ENCODE peak calls at places on chromosomes 13 and 19, in six cellular contexts. K is neuronal stem cell, L is IMR-90, R is H1, Z is H9, I is mesenchymal stem cell. B is an unnamed sample.

GRCh38 chr19:6343462-6343861 is 10.1 kb upstream of the ACER1 start:
- DNase-seq in R (no peak), L (no peak), K (no peak), I (no peak), Z (no peak), B (no peak)

GRCh38 chr13:79709526-79709925 is 228.6 kb downstream of the NDFIP2 start:
- DNase-seq in R (no peak), Z (no peak), K (no peak), L (peak; percentile 13), I (no peak), B (no peak)

GRCh38 chr19:38182536-38183210 is 41.3 kb downstream of the DPF1 start:
- DNase-seq in L (no peak), I (no peak), K (no peak), Z (no peak), R (no peak), B (no peak)

GRCh38 chr19:10508707-10509106 is 5.6 kb upstream of the KEAP1 start:
- DNase-seq in K (no peak), I (no peak), Z (no peak), L (peak; percentile 28), R (no peak), B (peak; percentile 32)

GRCh38 chr13:21717817-21718216 is 46.9 kb downstream of the FGF9 start:
- DNase-seq in L (no peak), I (no peak), Z (peak; percentile 58), R (no peak), K (no peak), B (no peak)

GRCh38 chr13:101626925-101627555 is 174.6 kb downstream of the ITGBL1 start:
- DNase-seq in R (no peak), I (peak; percentile 32), Z (no peak), L (peak; percentile 2), K (no peak), B (no peak)

GRCh38 chr19:48613024-48613851 is 1.6 kb downstream of the FAM83E start:
- DNase-seq in I (no peak), K (no peak), Z (peak; percentile 36), L (no peak), R (no peak), B (no peak)

GRCh38 chr13:23087884-23088283 is 92.9 kb upstream of the SGCG start:
- DNase-seq in I (no peak), L (peak; percentile 20), R (peak; percentile 69), Z (peak; percentile 53), K (no peak), B (peak; percentile 58)

GRCh38 chr13:99657848-99658265 is 156.6 kb downstream of the TM9SF2 start:
- DNase-seq in Z (peak; percentile 68), R (peak; percentile 74), K (no peak), I (peak; percentile 29), L (no peak), B (no peak)

GRCh38 chr13:26743971-26744370 is 16.6 kb downstream of the GPR12 start:
- DNase-seq in I (no peak), K (no peak), L (no peak), Z (no peak), R (no peak), B (no peak)

GRCh38 chr19:17555929-17556813 is 722 bp downstream of the COLGALT1 start:
- DNase-seq in Z (peak; percentile 76), K (peak; percentile 27), R (peak; percentile 67), L (peak; percentile 44), I (peak; percentile 66), B (peak; percentile 71)

GRCh38 chr19:50705422-50706019 is 14.1 kb downstream of the SHANK1 start:
- DNase-seq in I (peak; percentile 5), L (peak; percentile 76), K (no peak), R (peak; percentile 67), Z (peak; percentile 67), B (peak; percentile 74)

GRCh38 chr19:50486823-50487515 is 10.3 kb upstream of the GARIN5A start:
- DNase-seq in L (peak; percentile 19), I (peak; percentile 23), K (no peak), Z (peak; percentile 88), R (peak; percentile 97), B (no peak)

GRCh38 chr19:7733376-7733775 is 1.5 kb upstream of the CLEC4G start:
- DNase-seq in I (no peak), R (no peak), K (no peak), Z (no peak), L (no peak), B (no peak)

GRCh38 chr19:31340059-31341025 is 8.9 kb downstream of the TSHZ3 start:
- DNase-seq in K (no peak), R (peak; percentile 45), Z (peak; percentile 27), L (peak; percentile 62), I (peak; percentile 42), B (no peak)

GRCh38 chr13:40069173-40070044 is 413.9 kb downstream of the COG6 start:
- DNase-seq in Z (peak; percentile 73), K (peak; percentile 61), L (peak; percentile 46), I (peak; percentile 65), R (peak; percentile 84), B (peak; percentile 76)

GRCh38 chr19:16611121-16611520 is 16.9 kb downstream of the MED26 start:
- DNase-seq in Z (no peak), K (no peak), R (no peak), L (no peak), I (no peak), B (peak; percentile 73)

GRCh38 chr13:39347926-39348901 is 254.8 kb downstream of the LHFPL6 start:
- DNase-seq in K (no peak), I (no peak), L (no peak), R (peak; percentile 52), Z (peak; percentile 50), B (no peak)

GRCh38 chr13:48318714-48319457 is 15.3 kb downstream of the RB1 start:
- DNase-seq in Z (no peak), I (no peak), L (no peak), K (no peak), R (no peak), B (peak; percentile 24)

GRCh38 chr13:93552596-93552995 is 326.0 kb downstream of the GPC6 start:
- DNase-seq in Z (no peak), I (no peak), K (no peak), L (no peak), R (no peak), B (peak; percentile 13)

GRCh38 chr19:40598121-40598917 is 2.9 kb upstream of the LTBP4 start:
- DNase-seq in Z (peak; percentile 92), K (peak; percentile 92), L (peak; percentile 87), R (peak; percentile 97), I (peak; percentile 89), B (peak; percentile 85)

GRCh38 chr19:38617764-38618589 is at the start of gene MAP4K1:
- DNase-seq in I (no peak), R (no peak), L (no peak), K (no peak), Z (no peak), B (no peak)

GRCh38 chr19:9939301-9939913 is 3.1 kb upstream of the OLFM2 start:
- DNase-seq in K (no peak), Z (peak; percentile 37), R (no peak), L (peak; percentile 60), I (peak; percentile 46), B (no peak)

GRCh38 chr19:6012416-6013170 is 34.7 kb upstream of the RANBP3 start:
- DNase-seq in Z (no peak), I (no peak), K (no peak), R (no peak), L (no peak), B (no peak)

GRCh38 chr13:48562296-48563066 is 29.6 kb upstream of the RCBTB2 start:
- DNase-seq in K (no peak), L (no peak), I (no peak), Z (no peak), R (no peak), B (no peak)

GRCh38 chr13:110799246-110800236 is 86.0 kb downstream of the ING1 start:
- DNase-seq in K (no peak), L (peak; percentile 95), R (no peak), Z (no peak), I (peak; percentile 82), B (no peak)

GRCh38 chr19:558770-559439 is 13.5 kb upstream of the BSG start:
- DNase-seq in L (peak; percentile 14), I (peak; percentile 85), R (no peak), K (no peak), Z (no peak), B (no peak)
- H3K27me3 ChIP-seq in L (no peaks in the 10 kb centered on the region), I (no peaks in the 10 kb centered on the region), R (no peaks in the 10 kb centered on the region), K (no peaks in the 10 kb centered on the region), Z (no peaks in the 10 kb centered on the region), B (no peaks in the 10 kb centered on the region)

DNA sequence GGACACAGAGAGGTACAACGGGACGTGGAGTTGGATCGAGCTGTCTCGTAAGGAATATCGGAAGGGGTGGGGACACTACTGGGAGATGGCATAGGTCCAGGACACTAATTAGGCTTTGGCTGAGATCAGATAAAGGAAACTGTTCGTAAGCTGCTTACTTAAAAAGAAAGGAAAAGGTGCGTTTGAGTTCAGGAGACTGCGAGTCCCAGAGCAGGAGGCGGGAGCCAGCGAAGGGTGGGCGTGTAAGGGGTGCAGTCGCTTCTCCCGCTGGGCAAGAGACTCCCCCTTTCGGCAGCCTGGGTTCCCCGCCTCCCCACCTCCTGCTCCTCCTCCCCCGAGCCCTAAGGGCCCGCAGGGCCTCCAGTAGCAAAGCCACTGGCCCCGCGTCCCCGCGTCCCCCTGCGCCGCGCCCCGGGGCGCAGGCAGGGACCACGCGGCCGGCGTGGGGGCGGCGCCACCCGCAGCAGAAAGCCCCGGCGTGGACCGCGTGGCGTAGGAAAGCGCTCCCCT is 571 bp downstream of the ABCC4 start:
- DNase-seq in L (peak; percentile 67), R (peak; percentile 67), K (peak; percentile 35), I (peak; percentile 79), Z (peak; percentile 50), B (no peak)
- H3K4ac ChIP-seq in L (peak overlapping the region; percentile 95), R (no peak overlapping the region), K (peak overlapping the region; percentile 81), I (peak overlapping the region; percentile 100), Z (no peak overlapping the region), B (no peak overlapping the region)

DNA sequence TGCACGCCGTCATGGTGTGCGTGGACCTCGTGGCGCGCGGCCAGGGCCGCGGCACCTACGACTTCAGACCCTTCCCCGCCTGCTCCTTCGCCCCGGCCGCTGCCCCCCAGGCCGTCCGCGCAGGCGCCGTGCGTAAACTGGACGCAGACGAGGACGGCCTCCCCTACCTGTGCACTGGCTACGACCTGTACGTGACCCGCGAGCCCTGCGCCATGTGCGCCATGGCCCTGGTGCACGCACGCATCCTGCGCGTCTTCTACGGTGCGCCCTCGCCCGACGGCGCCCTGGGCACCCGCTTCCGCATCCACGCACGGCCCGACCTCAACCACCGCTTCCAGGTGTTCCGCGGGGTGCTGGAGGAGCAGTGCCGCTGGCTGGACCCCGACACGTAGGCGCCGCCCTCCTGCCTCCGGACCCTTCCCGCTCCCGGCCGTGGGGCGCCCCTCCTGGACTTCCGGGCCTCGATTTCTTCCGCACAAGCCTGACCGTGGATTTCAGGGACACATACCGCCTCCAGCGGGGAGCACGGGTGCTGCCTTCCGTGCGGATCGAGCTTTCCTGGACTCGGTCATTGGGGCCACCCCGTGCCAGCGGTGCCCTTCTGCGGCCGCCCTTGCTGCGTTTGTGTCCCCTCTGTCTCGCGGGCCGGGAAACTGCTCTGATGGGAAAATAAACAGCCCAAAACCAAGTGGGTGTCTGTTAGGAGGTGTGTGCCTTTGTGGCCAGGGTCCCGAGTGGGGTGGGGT is 7.7 kb downstream of the ADAT3 start:
- DNase-seq in L (no peak), R (no peak), Z (no peak), K (no peak), I (no peak), B (no peak)
- H4K91ac ChIP-seq in L (no peak overlapping the region), R (no peak overlapping the region), Z (no peak overlapping the region), K (no peak overlapping the region), I (no peak overlapping the region), B (no peak overlapping the region)

DNA sequence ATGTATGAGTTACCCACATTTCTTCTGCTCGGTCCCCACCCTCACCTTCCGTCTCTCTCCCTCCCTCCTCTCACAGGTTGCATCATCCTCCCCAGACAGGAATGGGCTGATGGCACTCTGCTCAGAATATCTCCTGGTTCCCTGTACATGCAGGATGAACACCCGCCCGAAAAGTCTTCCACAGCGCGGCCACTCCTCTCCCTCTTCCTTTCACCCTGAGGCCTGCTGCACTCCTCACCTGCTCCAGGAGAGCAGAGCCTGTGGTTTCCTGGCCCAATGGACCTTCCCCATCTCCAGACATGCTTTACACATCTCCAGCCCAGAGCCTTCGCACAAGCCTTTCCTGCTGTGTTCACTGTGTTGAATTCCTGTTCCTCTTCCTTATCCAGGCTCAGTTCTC is 40.9 kb downstream of the GSX1 start:
- DNase-seq in L (no peak), I (no peak), Z (no peak), K (no peak), R (no peak), B (no peak)
- H3K27me3 ChIP-seq in L (peaks cover 4% of the 10 kb centered on the region), I (peaks cover 71% of the 10 kb centered on the region), Z (peaks cover 8% of the 10 kb centered on the region), K (peaks cover 51% of the 10 kb centered on the region), R (peaks cover 38% of the 10 kb centered on the region), B (peaks cover 4% of the 10 kb centered on the region)

B was measured in trophoblast cell.